ENCODE peak calls at places on chromosomes 13 and 19, in nine cellular contexts. One of them, this sample, is unnamed.

GRCh38 chr19:13597625-13598024 is 91.3 kb upstream of the CACNA1A start:
- DNase-seq in heart right ventricle: no peak
- DNase-seq in sciatic nerve: no peak
- DNase-seq in MCF 10A: peak
- DNase-seq in head of caudate nucleus: peak
- DNase-seq in stimulated activated CD4-positive, alpha-beta T cell treated with anti-CD3 and anti-CD28 coated beads, Interleukin-2, amount 100 ng/mL, for 48 hours: peak
- DNase-seq in psoas muscle: no peak
- DNase-seq in stimulated activated CD8-positive, alpha-beta memory T cell treated with anti-CD3 and anti-CD28 coated beads, Interleukin-7, amount 100 ng/mL, for 48 hours: no peak
- DNase-seq in mucosa of descending colon: no peak
- DNase-seq in this sample: peak

GRCh38 chr13:77966671-77967070 is 48.0 kb upstream of the EDNRB start:
- DNase-seq in heart right ventricle: no peak
- DNase-seq in sciatic nerve: no peak
- DNase-seq in MCF 10A: no peak
- DNase-seq in head of caudate nucleus: no peak
- DNase-seq in stimulated activated CD4-positive, alpha-beta T cell treated with anti-CD3 and anti-CD28 coated beads, Interleukin-2, amount 100 ng/mL, for 48 hours: no peak
- DNase-seq in psoas muscle: no peak
- DNase-seq in stimulated activated CD8-positive, alpha-beta memory T cell treated with anti-CD3 and anti-CD28 coated beads, Interleukin-7, amount 100 ng/mL, for 48 hours: no peak
- DNase-seq in mucosa of descending colon: no peak
- DNase-seq in this sample: no peak

GRCh38 chr13:65789815-65790214 is 1440.3 kb downstream of the PCDH9 start:
- DNase-seq in heart right ventricle: no peak
- DNase-seq in sciatic nerve: no peak
- DNase-seq in MCF 10A: peak
- DNase-seq in head of caudate nucleus: no peak
- DNase-seq in stimulated activated CD4-positive, alpha-beta T cell treated with anti-CD3 and anti-CD28 coated beads, Interleukin-2, amount 100 ng/mL, for 48 hours: no peak
- DNase-seq in psoas muscle: no peak
- DNase-seq in stimulated activated CD8-positive, alpha-beta memory T cell treated with anti-CD3 and anti-CD28 coated beads, Interleukin-7, amount 100 ng/mL, for 48 hours: no peak
- DNase-seq in mucosa of descending colon: no peak
- DNase-seq in this sample: no peak

GRCh38 chr13:35765387-35765786 is 288.9 kb upstream of the MAB21L1 start:
- DNase-seq in heart right ventricle: no peak
- DNase-seq in sciatic nerve: no peak
- DNase-seq in MCF 10A: no peak
- DNase-seq in head of caudate nucleus: no peak
- DNase-seq in stimulated activated CD4-positive, alpha-beta T cell treated with anti-CD3 and anti-CD28 coated beads, Interleukin-2, amount 100 ng/mL, for 48 hours: no peak
- DNase-seq in psoas muscle: no peak
- DNase-seq in stimulated activated CD8-positive, alpha-beta memory T cell treated with anti-CD3 and anti-CD28 coated beads, Interleukin-7, amount 100 ng/mL, for 48 hours: no peak
- DNase-seq in mucosa of descending colon: no peak
- DNase-seq in this sample: no peak

GRCh38 chr13:74134777-74135305 is 637 bp upstream of the KLF12 start:
- DNase-seq in heart right ventricle: peak
- DNase-seq in sciatic nerve: peak
- DNase-seq in MCF 10A: peak
- DNase-seq in head of caudate nucleus: no peak
- DNase-seq in stimulated activated CD4-positive, alpha-beta T cell treated with anti-CD3 and anti-CD28 coated beads, Interleukin-2, amount 100 ng/mL, for 48 hours: no peak
- DNase-seq in psoas muscle: no peak
- DNase-seq in stimulated activated CD8-positive, alpha-beta memory T cell treated with anti-CD3 and anti-CD28 coated beads, Interleukin-7, amount 100 ng/mL, for 48 hours: peak
- DNase-seq in mucosa of descending colon: peak
- DNase-seq in this sample: peak

GRCh38 chr19:10262771-10263170 is 8.1 kb upstream of the ICAM1 start:
- DNase-seq in heart right ventricle: no peak
- DNase-seq in sciatic nerve: no peak
- DNase-seq in MCF 10A: no peak
- DNase-seq in head of caudate nucleus: no peak
- DNase-seq in stimulated activated CD4-positive, alpha-beta T cell treated with anti-CD3 and anti-CD28 coated beads, Interleukin-2, amount 100 ng/mL, for 48 hours: no peak
- DNase-seq in psoas muscle: no peak
- DNase-seq in stimulated activated CD8-positive, alpha-beta memory T cell treated with anti-CD3 and anti-CD28 coated beads, Interleukin-7, amount 100 ng/mL, for 48 hours: no peak
- DNase-seq in mucosa of descending colon: no peak
- DNase-seq in this sample: no peak

GRCh38 chr13:46385946-46386345 is 1.1 kb downstream of the RUBCNL start:
- DNase-seq in heart right ventricle: no peak
- DNase-seq in sciatic nerve: no peak
- DNase-seq in MCF 10A: no peak
- DNase-seq in head of caudate nucleus: no peak
- DNase-seq in stimulated activated CD4-positive, alpha-beta T cell treated with anti-CD3 and anti-CD28 coated beads, Interleukin-2, amount 100 ng/mL, for 48 hours: no peak
- DNase-seq in psoas muscle: no peak
- DNase-seq in stimulated activated CD8-positive, alpha-beta memory T cell treated with anti-CD3 and anti-CD28 coated beads, Interleukin-7, amount 100 ng/mL, for 48 hours: no peak
- DNase-seq in mucosa of descending colon: no peak
- DNase-seq in this sample: no peak

GRCh38 chr19:45789035-45789786 is 3.4 kb downstream of the DMWD start:
- DNase-seq in heart right ventricle: no peak
- DNase-seq in sciatic nerve: no peak
- DNase-seq in MCF 10A: no peak
- DNase-seq in head of caudate nucleus: no peak
- DNase-seq in stimulated activated CD4-positive, alpha-beta T cell treated with anti-CD3 and anti-CD28 coated beads, Interleukin-2, amount 100 ng/mL, for 48 hours: no peak
- DNase-seq in psoas muscle: peak
- DNase-seq in stimulated activated CD8-positive, alpha-beta memory T cell treated with anti-CD3 and anti-CD28 coated beads, Interleukin-7, amount 100 ng/mL, for 48 hours: no peak
- DNase-seq in mucosa of descending colon: no peak
- DNase-seq in this sample: no peak

GRCh38 chr13:55615080-55615479 is 1525.6 kb upstream of the PRR20A start:
- DNase-seq in heart right ventricle: no peak
- DNase-seq in sciatic nerve: no peak
- DNase-seq in MCF 10A: no peak
- DNase-seq in head of caudate nucleus: no peak
- DNase-seq in stimulated activated CD4-positive, alpha-beta T cell treated with anti-CD3 and anti-CD28 coated beads, Interleukin-2, amount 100 ng/mL, for 48 hours: no peak
- DNase-seq in psoas muscle: no peak
- DNase-seq in stimulated activated CD8-positive, alpha-beta memory T cell treated with anti-CD3 and anti-CD28 coated beads, Interleukin-7, amount 100 ng/mL, for 48 hours: no peak
- DNase-seq in mucosa of descending colon: no peak
- DNase-seq in this sample: no peak

GRCh38 chr13:113083402-113084061 is 22.1 kb upstream of the F7 start:
- DNase-seq in heart right ventricle: peak
- DNase-seq in sciatic nerve: no peak
- DNase-seq in MCF 10A: peak
- DNase-seq in head of caudate nucleus: peak
- DNase-seq in stimulated activated CD4-positive, alpha-beta T cell treated with anti-CD3 and anti-CD28 coated beads, Interleukin-2, amount 100 ng/mL, for 48 hours: no peak
- DNase-seq in psoas muscle: peak
- DNase-seq in stimulated activated CD8-positive, alpha-beta memory T cell treated with anti-CD3 and anti-CD28 coated beads, Interleukin-7, amount 100 ng/mL, for 48 hours: no peak
- DNase-seq in mucosa of descending colon: peak
- DNase-seq in this sample: no peak

GRCh38 chr13:113355621-113356020 is 8.3 kb downstream of the GRTP1 start:
- DNase-seq in heart right ventricle: no peak
- DNase-seq in sciatic nerve: peak
- DNase-seq in MCF 10A: no peak
- DNase-seq in head of caudate nucleus: no peak
- DNase-seq in stimulated activated CD4-positive, alpha-beta T cell treated with anti-CD3 and anti-CD28 coated beads, Interleukin-2, amount 100 ng/mL, for 48 hours: no peak
- DNase-seq in psoas muscle: peak
- DNase-seq in stimulated activated CD8-positive, alpha-beta memory T cell treated with anti-CD3 and anti-CD28 coated beads, Interleukin-7, amount 100 ng/mL, for 48 hours: no peak
- DNase-seq in mucosa of descending colon: no peak
- DNase-seq in this sample: no peak

This sample was measured in effector memory CD8-positive, alpha-beta T cell.